ENCODE peak calls at places on chromosomes 11 and 22, in five cellular contexts. Q is SK-N-SH, M is K562, Z is HepG2, D is GM12891. J is an unnamed sample.
A peak's percentile ranks its signal among the peaks of the same experiment; 100 is the strongest.

GRCh38 chr11:12284321-12285050 is 92.9 kb upstream of the PARVA start:
- DNase-seq in Q (peak; percentile 1), Z (no peak), M (no peak), D (no peak), J (no peak)

GRCh38 chr11:122897606-122898210 is 15.1 kb downstream of the JHY start:
- DNase-seq in M (no peak), Z (no peak), D (no peak), Q (no peak), J (no peak)

GRCh38 chr11:35579557-35580396 is 38.5 kb upstream of the FJX1 start:
- DNase-seq in Q (no peak), D (no peak), Z (peak; percentile 62), M (peak; percentile 41), J (no peak)

GRCh38 chr22:41787331-41787730 is 13.1 kb upstream of the CCDC134 start:
- DNase-seq in Z (no peak), M (no peak), Q (no peak), D (no peak), J (no peak)

GRCh38 chr11:134485316-134485715 is 73.3 kb upstream of the B3GAT1 start:
- DNase-seq in D (no peak), M (no peak), Q (no peak), Z (no peak), J (no peak)

GRCh38 chr11:133078591-133079179 is 453.6 kb downstream of the OPCML start:
- DNase-seq in M (peak; percentile 48), Q (peak; percentile 70), D (peak; percentile 43), Z (peak; percentile 5), J (no peak)

GRCh38 chr11:1084561-1085439 is 10.1 kb downstream of the MUC2 start:
- DNase-seq in Z (no peak), Q (no peak), D (no peak), M (no peak), J (no peak)

GRCh38 chr22:16783930-16784354 is 41.3 kb downstream of the XKR3 start:
- DNase-seq in Q (peak; percentile 9), Z (peak; percentile 5), D (no peak), M (peak; percentile 70), J (no peak)

GRCh38 chr22:23183107-23183698 is 2.9 kb downstream of the BCR start:
- DNase-seq in Q (peak; percentile 80), Z (peak; percentile 47), M (peak; percentile 95), D (no peak), J (no peak)

GRCh38 chr11:113627297-113627696 is 78.8 kb downstream of the TMPRSS5 start:
- DNase-seq in M (no peak), Z (no peak), Q (no peak), D (no peak), J (no peak)

GRCh38 chr11:121471167-121471566 is 18.4 kb upstream of the SORL1-AS1 start:
- DNase-seq in M (no peak), Q (no peak), Z (no peak), D (no peak), J (no peak)

GRCh38 chr11:105790021-105790420 is 180.1 kb downstream of the GRIA4 start:
- DNase-seq in D (no peak), M (no peak), Q (no peak), Z (no peak), J (no peak)

GRCh38 chr11:64553554-64554201 is 37.3 kb upstream of the SLC22A12 start:
- DNase-seq in D (peak; percentile 61), M (peak; percentile 70), Z (peak; percentile 39), Q (peak; percentile 83), J (peak; percentile 52)

GRCh38 chr11:33721291-33721840 is 14.9 kb downstream of the CD59 start:
- DNase-seq in M (no peak), Q (no peak), Z (no peak), D (no peak), J (no peak)

GRCh38 chr22:26170795-26171194 is 1.5 kb downstream of the SEZ6L start:
- DNase-seq in M (peak; percentile 26), Z (no peak), Q (peak; percentile 62), D (no peak), J (no peak)
- TF ChIP-seq TAF1 in M (no peak), Z (no peak), Q (no peak), D (no peak), J (no peak)

GRCh38 chr22:35524966-35525686 is 15.5 kb upstream of the RASD2 start:
- DNase-seq in M (no peak), Z (no peak), D (no peak), Q (peak; percentile 88), J (no peak)
- TF ChIP-seq TAF1 in M (no peak), Z (no peak), D (no peak), Q (no peak), J (no peak)

DNA sequence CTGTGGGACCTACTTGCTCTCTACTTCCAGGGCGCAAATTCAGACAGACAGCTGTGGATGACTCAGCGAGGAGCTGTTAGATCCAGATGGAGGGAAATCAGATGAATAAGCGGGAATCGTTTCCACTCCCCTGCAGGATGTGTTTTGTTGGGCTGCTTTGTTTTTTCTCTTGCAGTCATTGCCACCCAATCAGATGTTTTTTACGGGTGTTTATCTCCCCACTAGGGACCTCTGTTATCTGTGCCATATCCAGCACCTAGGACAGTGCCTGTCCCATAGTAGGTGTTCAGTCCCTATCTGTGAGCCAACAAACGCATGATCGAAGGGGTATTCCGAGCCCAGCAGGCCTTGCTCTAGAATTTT is 51.1 kb upstream of the PARVG start:
- DNase-seq in D (no peak), Q (peak; percentile 44), M (peak; percentile 11), Z (no peak), J (no peak)
- TF ChIP-seq TAF1 in D (no peak), Q (no peak), M (no peak), Z (no peak), J (no peak)

DNA sequence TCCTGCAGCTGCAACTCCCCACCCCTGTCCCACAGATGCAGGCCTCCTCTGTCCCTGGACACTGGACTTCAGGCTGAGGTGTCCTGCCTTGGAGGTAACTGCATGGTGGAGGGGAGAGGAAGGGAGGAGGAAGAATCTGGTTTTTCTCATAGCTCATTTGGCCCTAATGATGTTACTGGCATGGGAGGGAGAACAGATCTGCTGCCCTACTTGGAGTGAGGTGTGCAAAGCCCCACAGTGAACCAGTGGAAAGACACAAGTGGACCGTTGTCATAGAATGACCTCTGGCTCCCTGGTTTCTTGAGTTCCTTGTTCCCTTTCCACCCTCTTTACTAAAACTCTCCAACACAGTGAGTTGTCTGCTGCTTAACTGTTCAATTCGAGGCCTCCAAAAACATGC is 215.9 kb downstream of the BARX2 start:
- DNase-seq in D (no peak), M (no peak), Z (no peak), Q (no peak), J (no peak)
- TF ChIP-seq TAF1 in D (no peak), M (no peak), Z (no peak), Q (no peak), J (no peak)

GRCh38 chr11:2553886-2554285 is 109.1 kb downstream of the KCNQ1 start:
- DNase-seq in Z (no peak), D (no peak), M (no peak), Q (no peak), J (no peak)

GRCh38 chr11:2553198-2553597 is 108.4 kb downstream of the KCNQ1 start:
- DNase-seq in D (no peak), Q (no peak), M (no peak), Z (no peak), J (no peak)

GRCh38 chr11:2555376-2555775 is 110.6 kb downstream of the KCNQ1 start:
- DNase-seq in Z (no peak), Q (no peak), D (no peak), M (no peak), J (no peak)

GRCh38 chr11:2555891-2556290 is 111.1 kb downstream of the KCNQ1 start:
- DNase-seq in D (no peak), M (no peak), Z (no peak), Q (no peak), J (no peak)

GRCh38 chr11:2554338-2555240 is 109.8 kb downstream of the KCNQ1 start:
- DNase-seq in M (no peak), Q (no peak), D (no peak), Z (no peak), J (no peak)
- TF ChIP-seq TAF1 in M (no peak), Q (no peak), D (no peak), Z (no peak), J (no peak)

GRCh38 chr11:93085097-93085496 is 112.7 kb downstream of the SLC36A4 start:
- DNase-seq in D (no peak), Q (no peak), M (no peak), Z (no peak), J (no peak)

DNA sequence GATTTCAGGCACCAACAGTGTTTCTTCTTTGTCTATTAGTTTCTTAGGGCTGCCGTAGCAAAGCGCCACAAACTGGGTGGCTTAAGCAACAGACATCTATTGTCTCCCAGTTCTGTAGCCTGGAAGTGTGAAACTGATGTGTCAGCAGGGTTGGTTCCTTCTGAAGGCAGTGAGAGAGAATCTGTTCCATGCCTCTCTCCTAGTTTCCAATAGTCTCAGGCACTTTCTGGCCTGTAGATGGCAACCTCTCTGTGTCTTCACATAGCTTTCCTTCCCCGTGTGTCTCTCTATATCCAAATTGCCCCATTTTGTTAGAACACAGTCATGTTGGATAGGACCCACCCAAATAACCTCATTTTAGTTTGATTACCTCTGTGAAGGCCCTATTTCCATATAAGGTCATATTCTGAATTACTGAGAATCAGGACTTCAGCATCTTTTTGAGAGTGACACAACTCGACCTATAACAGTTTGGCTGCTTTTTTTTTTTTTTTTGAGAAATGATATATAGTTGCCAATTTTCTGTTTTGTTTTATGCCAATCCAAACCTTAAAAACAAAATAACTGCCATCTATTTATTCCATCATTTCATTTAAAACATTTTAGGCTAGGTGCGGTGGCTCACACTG is 108.2 kb downstream of the SLC36A4 start:
- DNase-seq in M (peak; percentile 8), D (no peak), Q (no peak), Z (peak; percentile 17), J (no peak)
- TF ChIP-seq TAF1 in M (no peak), D (no peak), Q (no peak), Z (no peak), J (no peak)

GRCh38 chr11:2797741-2798361 is 87.7 kb downstream of the CDKN1C start:
- DNase-seq in Z (no peak), M (no peak), D (no peak), Q (no peak), J (no peak)
- TF ChIP-seq TAF1 in Z (no peak), M (no peak), D (no peak), Q (no peak), J (no peak)

DNA sequence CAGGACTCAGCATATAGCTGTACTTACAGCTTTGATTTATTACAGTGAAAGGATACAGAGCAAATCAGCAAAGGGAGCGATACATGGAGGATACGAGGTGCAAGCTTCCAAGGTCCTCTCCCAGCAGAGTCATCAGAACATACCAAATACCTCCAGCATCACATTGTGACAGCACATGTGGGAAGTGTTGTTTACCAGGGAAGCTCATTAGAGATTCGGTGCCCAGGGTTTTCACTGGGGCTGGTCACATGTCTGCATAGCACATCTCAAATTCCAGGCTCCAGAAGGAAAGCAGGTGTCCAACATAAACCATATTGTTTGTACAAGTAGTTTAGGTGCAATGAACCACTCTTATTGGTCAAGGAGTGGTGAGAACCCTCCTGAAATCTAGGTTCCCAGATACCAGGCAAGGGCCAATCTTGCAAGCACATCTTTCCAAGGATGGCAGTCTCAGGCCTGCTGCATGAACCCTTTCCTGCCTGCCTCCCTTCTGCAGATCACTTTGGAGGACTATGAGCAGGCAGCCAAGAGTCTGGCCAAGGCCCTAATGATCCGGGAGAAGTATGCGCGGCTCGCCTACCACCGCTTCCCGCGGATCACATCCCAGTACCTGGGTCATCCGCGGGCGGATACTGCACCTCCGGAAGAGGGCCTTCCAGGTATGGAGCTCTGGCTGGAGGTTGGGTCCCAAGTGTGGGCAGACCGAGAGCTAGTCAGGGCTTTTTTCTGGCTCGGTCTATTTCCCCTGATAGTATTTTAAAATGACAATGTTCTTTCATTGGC is 26.7 kb downstream of the AMPD3 start:
- DNase-seq in M (no peak), Q (no peak), Z (no peak), D (no peak), J (no peak)
- TF ChIP-seq TAF1 in M (no peak), Q (no peak), Z (no peak), D (no peak), J (no peak)

J was measured in GM12892.